ENCODE peak calls at places on chromosomes 7 and 10, in ten cellular contexts. O is stomach, D is progenitor cell of endocrine pancreas, E is heart right ventricle, Z is foreskin fibroblast, T is cardiac muscle cell, B is BJ, Q is psoas muscle, X is endothelial cell of umbilical vein, Y is astrocyte of the spinal cord. W is an unnamed sample.

GRCh38 chr7:140033036-140033435 is 29.7 kb downstream of the PARP12 start:
- DNase-seq in O (no peak), D (no peak), E (no peak), Z (peak; percentile 19), T (no peak), B (no peak), Q (no peak), X (peak; percentile 29), Y (peak; percentile 45), W (peak; percentile 69)

GRCh38 chr10:111856631-111857030 is 326.9 kb downstream of the GPAM start:
- DNase-seq in O (no peak), D (no peak), E (no peak), Z (peak; percentile 30), T (no peak), B (no peak), Q (no peak), X (no peak), Y (no peak), W (no peak)

GRCh38 chr7:16652888-16653287 is 6.9 kb downstream of the BZW2 start:
- DNase-seq in O (peak; percentile 68), D (no peak), E (no peak), Z (no peak), T (no peak), B (no peak), Q (no peak), X (no peak), Y (no peak), W (no peak)

GRCh38 chr10:87092861-87093460 is 1.7 kb downstream of the GLUD1 start:
- DNase-seq in O (no peak), D (no peak), E (no peak), Z (peak; percentile 74), T (peak; percentile 42), B (no peak), Q (no peak), X (peak; percentile 46), Y (peak; percentile 62), W (peak; percentile 41)

GRCh38 chr10:3570855-3571266 is 214.1 kb downstream of the KLF6 start:
- DNase-seq in O (no peak), D (no peak), E (peak; percentile 56), Z (peak; percentile 38), T (peak; percentile 34), B (no peak), Q (peak; percentile 54), X (no peak), Y (no peak), W (no peak)

GRCh38 chr10:121485443-121486139 is 112.7 kb downstream of the FGFR2 start:
- DNase-seq in O (no peak), D (no peak), E (no peak), Z (no peak), T (no peak), B (no peak), Q (no peak), X (no peak), Y (no peak), W (no peak)

GRCh38 chr10:1197384-1197783 is 141.2 kb downstream of the WDR37 start:
- DNase-seq in O (no peak), D (no peak), E (no peak), Z (no peak), T (no peak), B (no peak), Q (no peak), X (no peak), Y (no peak), W (no peak)

GRCh38 chr7:47738563-47739166 is 156.8 kb upstream of the TNS3 start:
- DNase-seq in O (no peak), D (no peak), E (no peak), Z (no peak), T (no peak), B (no peak), Q (no peak), X (no peak), Y (no peak), W (no peak)

GRCh38 chr7:45563401-45563800 is 10.8 kb upstream of the ADCY1 start:
- DNase-seq in O (no peak), D (no peak), E (no peak), Z (no peak), T (no peak), B (no peak), Q (no peak), X (no peak), Y (no peak), W (no peak)

GRCh38 chr7:28558236-28558635 is 145.9 kb downstream of the CREB5 start:
- DNase-seq in O (no peak), D (no peak), E (no peak), Z (no peak), T (no peak), B (no peak), Q (no peak), X (no peak), Y (no peak), W (no peak)

GRCh38 chr7:149885191-149886017 is 11.6 kb downstream of the ATP6V0E2 start:
- DNase-seq in O (no peak), D (no peak), E (no peak), Z (no peak), T (no peak), B (no peak), Q (no peak), X (no peak), Y (peak; percentile 69), W (no peak)

GRCh38 chr10:51367120-51367519 is 292.8 kb downstream of the PRKG1 start:
- DNase-seq in O (no peak), D (no peak), E (no peak), Z (no peak), T (peak; percentile 35), B (no peak), Q (no peak), X (no peak), Y (no peak), W (no peak)

GRCh38 chr10:51366044-51366443 is 291.8 kb downstream of the PRKG1 start:
- DNase-seq in O (no peak), D (no peak), E (no peak), Z (no peak), T (peak; percentile 18), B (no peak), Q (no peak), X (no peak), Y (no peak), W (no peak)

GRCh38 chr10:51371725-51372124 is 297.4 kb downstream of the PRKG1 start:
- DNase-seq in O (no peak), D (no peak), E (no peak), Z (no peak), T (no peak), B (no peak), Q (no peak), X (no peak), Y (no peak), W (no peak)

GRCh38 chr10:51369903-51370302 is 295.6 kb downstream of the PRKG1 start:
- DNase-seq in O (no peak), D (no peak), E (no peak), Z (peak; percentile 88), T (peak; percentile 43), B (no peak), Q (no peak), X (no peak), Y (peak; percentile 37), W (peak; percentile 51)

GRCh38 chr10:51368943-51369342 is 294.7 kb downstream of the PRKG1 start:
- DNase-seq in O (no peak), D (no peak), E (no peak), Z (no peak), T (no peak), B (no peak), Q (no peak), X (no peak), Y (no peak), W (no peak)
- TF ChIP-seq CTCF in O (no peak), D (peak; percentile 23), E (no peak), Z (no peak), T (peak; percentile 1), B (no peak), Q (no peak), X (no peak), Y (peak; percentile 15), W (peak; percentile 58)

GRCh38 chr10:90658791-90659190 is 199.0 kb downstream of the HTR7 start:
- DNase-seq in O (no peak), D (no peak), E (no peak), Z (no peak), T (no peak), B (no peak), Q (no peak), X (no peak), Y (no peak), W (no peak)
- TF ChIP-seq CTCF in O (no peak), D (peak; percentile 23), E (peak; percentile 7), Z (peak; percentile 19), T (peak; percentile 21), B (peak; percentile 30), Q (no peak), X (no peak), Y (no peak), W (no peak)

GRCh38 chr7:36308031-36308430 is 81.6 kb upstream of the ANLN start:
- DNase-seq in O (peak; percentile 9), D (no peak), E (no peak), Z (no peak), T (no peak), B (no peak), Q (no peak), X (no peak), Y (no peak), W (no peak)

GRCh38 chr7:36305648-36306047 is 84.0 kb upstream of the ANLN start:
- DNase-seq in O (peak; percentile 8), D (no peak), E (no peak), Z (no peak), T (no peak), B (no peak), Q (no peak), X (no peak), Y (no peak), W (no peak)

GRCh38 chr7:36305226-36305625 is 84.4 kb upstream of the ANLN start:
- DNase-seq in O (peak; percentile 5), D (no peak), E (no peak), Z (no peak), T (no peak), B (no peak), Q (no peak), X (no peak), Y (no peak), W (no peak)

GRCh38 chr7:36309301-36309700 is 80.4 kb upstream of the ANLN start:
- DNase-seq in O (peak; percentile 16), D (peak; percentile 8), E (no peak), Z (no peak), T (no peak), B (no peak), Q (no peak), X (no peak), Y (no peak), W (no peak)

DNA sequence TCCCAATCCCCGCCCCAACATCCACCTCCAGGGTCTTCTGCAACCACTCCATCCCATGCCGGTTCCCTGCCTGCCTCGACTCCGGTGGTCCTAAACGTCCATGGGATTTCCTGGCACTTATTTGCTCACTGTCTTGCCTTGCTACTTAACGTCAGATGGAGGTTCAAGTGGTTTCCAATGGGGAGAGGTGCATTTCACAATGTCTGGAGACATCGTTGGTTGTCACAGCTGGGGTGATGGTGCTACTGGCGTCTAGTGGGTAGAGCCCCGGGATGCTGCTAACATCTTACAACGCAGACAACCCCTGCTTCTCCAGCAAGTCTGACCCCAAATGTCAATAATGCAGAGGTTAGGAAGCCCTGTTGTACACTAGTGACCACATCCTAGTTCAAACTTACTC is 82.9 kb upstream of the ANLN start:
- DNase-seq in O (peak; percentile 15), D (no peak), E (no peak), Z (no peak), T (no peak), B (no peak), Q (no peak), X (no peak), Y (no peak), W (no peak)
- TF ChIP-seq CTCF in O (no peak), D (no peak), E (no peak), Z (no peak), T (no peak), B (no peak), Q (no peak), X (no peak), Y (no peak), W (no peak)

GRCh38 chr7:32609463-32609862 is 114.2 kb downstream of the AVL9 start:
- DNase-seq in O (no peak), D (no peak), E (no peak), Z (no peak), T (no peak), B (no peak), Q (no peak), X (no peak), Y (no peak), W (no peak)
- TF ChIP-seq CTCF in O (no peak), D (no peak), E (no peak), Z (no peak), T (no peak), B (no peak), Q (no peak), X (no peak), Y (no peak), W (no peak)